ENCODE peak calls at places on chromosomes 1 and 21, in five cellular contexts. R is psoas muscle; Y is lower lobe of right lung; G is body of pancreas; V is CD8-positive, alpha-beta memory T cell. W is an unnamed sample.

GRCh38 chr1:38586993-38587646 is 272.5 kb downstream of the RRAGC start:
- DNase-seq in V (peak; percentile 37), G (peak; percentile 38), R (peak; percentile 57), Y (peak; percentile 69), W (peak; percentile 73)

GRCh38 chr21:29939859-29940245 is at the start of gene GRIK1:
- DNase-seq in G (no peak), V (no peak), Y (no peak), R (no peak), W (no peak)

GRCh38 chr21:42187976-42188653 is 30.8 kb upstream of the ABCG1 start:
- DNase-seq in V (peak; percentile 86), G (no peak), Y (peak; percentile 71), R (no peak), W (no peak)

GRCh38 chr1:147753084-147753483 is 7.3 kb downstream of the GJA5 start:
- DNase-seq in G (no peak), R (no peak), Y (no peak), V (no peak), W (no peak)

GRCh38 chr1:179754031-179754624 is 11.0 kb downstream of the FAM163A start:
- DNase-seq in Y (no peak), G (no peak), R (no peak), V (no peak), W (no peak)

GRCh38 chr21:41357546-41357945 is 4.3 kb upstream of the MX2 start:
- DNase-seq in V (no peak), G (no peak), Y (no peak), R (no peak), W (no peak)

GRCh38 chr1:172478485-172478884 is 34.6 kb upstream of the PIGC start:
- DNase-seq in R (no peak), V (no peak), Y (no peak), G (no peak), W (no peak)

GRCh38 chr1:34302798-34303197 is 126.1 kb downstream of the C1orf94 start:
- DNase-seq in G (no peak), Y (no peak), V (no peak), R (no peak), W (no peak)

GRCh38 chr1:65195495-65196417 is 47.8 kb downstream of the AK4 start:
- DNase-seq in R (no peak), V (no peak), G (no peak), Y (no peak), W (no peak)

GRCh38 chr1:53368314-53369033 is 40.6 kb upstream of the LRP8 start:
- DNase-seq in Y (no peak), G (peak; percentile 13), V (no peak), R (no peak), W (no peak)

GRCh38 chr1:111441573-111442192 is 7.4 kb downstream of the WDR77 start:
- DNase-seq in V (peak; percentile 66), Y (no peak), R (no peak), G (no peak), W (no peak)

GRCh38 chr1:173852105-173852504 is 15.7 kb downstream of the GAS5 start:
- DNase-seq in Y (no peak), G (no peak), R (no peak), V (no peak), W (no peak)

GRCh38 chr1:223819730-223820514 is 25.8 kb downstream of the TP53BP2 start:
- DNase-seq in V (no peak), R (no peak), Y (no peak), G (no peak), W (no peak)

GRCh38 chr1:2229032-2229920 is 1.2 kb downstream of the SKI start:
- DNase-seq in R (peak; percentile 94), Y (peak; percentile 84), G (peak; percentile 77), V (peak; percentile 53), W (peak; percentile 73)

DNA sequence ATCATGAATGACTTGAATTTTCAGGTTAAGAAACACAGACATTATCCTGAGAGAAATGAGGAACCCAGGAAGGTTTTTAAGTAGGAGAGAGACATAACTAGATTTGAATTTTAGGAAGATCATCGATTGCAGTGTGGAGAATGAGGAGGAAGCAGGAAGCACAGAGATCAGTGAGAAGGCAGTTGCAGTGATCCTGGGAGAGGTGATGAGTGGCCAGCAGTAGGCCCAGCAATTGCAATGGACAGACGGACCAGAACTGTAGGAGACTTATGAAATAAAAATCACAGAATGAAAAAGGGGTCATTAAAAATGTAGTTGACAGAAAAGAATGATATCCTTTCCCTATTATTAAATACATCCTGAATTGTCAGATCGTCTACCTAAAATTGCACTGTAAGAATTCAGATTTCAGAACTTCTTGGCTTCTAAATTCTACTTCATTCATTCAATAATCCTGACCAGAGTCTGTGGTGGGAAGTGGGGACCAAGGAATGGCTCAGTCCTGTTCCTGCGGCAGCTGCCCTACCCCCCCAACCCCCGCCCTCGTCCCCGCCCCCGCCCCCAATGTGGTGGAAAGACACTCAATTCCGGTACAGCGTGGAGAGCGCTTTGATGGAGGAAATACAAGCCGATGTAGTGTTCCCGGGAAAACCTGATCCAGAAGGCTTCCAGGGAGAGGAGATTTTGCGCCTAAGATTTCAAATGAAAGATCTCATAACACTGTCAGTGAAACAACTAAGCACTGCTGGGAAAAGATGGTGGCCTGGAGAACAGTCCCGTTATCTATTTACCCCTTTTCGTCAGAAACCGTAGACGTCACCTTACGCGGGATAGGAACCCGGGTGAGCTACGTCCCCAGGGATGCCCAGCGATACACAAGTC is 35.1 kb downstream of the SLC2A1 start:
- DNase-seq in R (no peak), Y (no peak), G (no peak), V (no peak), W (no peak)
- H3K4me1 ChIP-seq in R (no peaks in the 10 kb centered on the region), Y (peaks cover 17% of the 10 kb centered on the region), G (peaks cover 6% of the 10 kb centered on the region), V (peaks cover 22% of the 10 kb centered on the region), W (no peaks in the 10 kb centered on the region)

GRCh38 chr1:32749726-32750224 is 47.2 kb upstream of the SYNC start:
- DNase-seq in V (no peak), R (no peak), G (no peak), Y (no peak), W (no peak)
- H3K27ac ChIP-seq in V (no peak overlapping the region), R (no peak overlapping the region), G (peak overlapping the region; percentile 0), Y (no peak overlapping the region), W (no peak overlapping the region)

GRCh38 chr1:155695107-155695506 is 6.2 kb downstream of the DAP3 start:
- DNase-seq in G (peak; percentile 59), V (no peak), Y (no peak), R (no peak), W (no peak)

GRCh38 chr1:155696524-155696923 is 7.6 kb downstream of the DAP3 start:
- DNase-seq in V (no peak), G (no peak), Y (no peak), R (no peak), W (no peak)

GRCh38 chr1:155695608-155696007 is 6.7 kb downstream of the DAP3 start:
- DNase-seq in G (no peak), V (no peak), R (no peak), Y (no peak), W (no peak)

GRCh38 chr1:155691992-155692528 is 3.2 kb downstream of the DAP3 start:
- DNase-seq in V (no peak), R (no peak), G (no peak), Y (no peak), W (no peak)

GRCh38 chr1:155694167-155694566 is 5.3 kb downstream of the DAP3 start:
- DNase-seq in Y (no peak), V (no peak), G (no peak), R (no peak), W (no peak)
- H3K9me3 ChIP-seq in Y (no peaks in the 10 kb centered on the region), V (no peaks in the 10 kb centered on the region), G (no peaks in the 10 kb centered on the region), R (no peaks in the 10 kb centered on the region), W (no peaks in the 10 kb centered on the region)

GRCh38 chr1:56572334-56573050 is 6.9 kb downstream of the PLPP3 start:
- DNase-seq in Y (no peak), V (no peak), R (no peak), G (no peak), W (no peak)
- H3K4me1 ChIP-seq in Y (peaks cover 61% of the 10 kb centered on the region), V (no peaks in the 10 kb centered on the region), R (peaks cover 62% of the 10 kb centered on the region), G (peaks cover 86% of the 10 kb centered on the region), W (peaks cover 51% of the 10 kb centered on the region)

GRCh38 chr1:77891200-77891599 is 2.8 kb downstream of the NEXN start:
- DNase-seq in R (no peak), V (no peak), G (no peak), Y (no peak), W (no peak)

GRCh38 chr1:77888071-77888428 is 374 bp upstream of the NEXN start:
- DNase-seq in V (no peak), Y (no peak), R (no peak), G (no peak), W (no peak)

GRCh38 chr1:77889240-77889637 is 815 bp downstream of the NEXN start:
- DNase-seq in V (no peak), Y (no peak), R (no peak), G (no peak), W (no peak)

GRCh38 chr1:77889671-77890070 is 1.2 kb downstream of the NEXN start:
- DNase-seq in Y (no peak), R (no peak), V (no peak), G (peak; percentile 30), W (no peak)

GRCh38 chr1:77888429-77889239 is at the start of gene NEXN:
- DNase-seq in Y (peak; percentile 68), V (peak; percentile 21), R (peak; percentile 95), G (peak; percentile 83), W (peak; percentile 66)
- H3K27ac ChIP-seq in Y (peak within 1 kb of the TSS; percentile 90), V (no peak within 1 kb of the TSS), R (peak within 1 kb of the TSS; percentile 100), G (peak within 1 kb of the TSS; percentile 90), W (peak within 1 kb of the TSS; percentile 60)